ENCODE peak calls at places on chromosomes 1 and 21, in ten cellular contexts. One of them, this sample, is unnamed.

GRCh38 chr21:41451753-41452676 is 26.0 kb downstream of the MX1 start:
- DNase-seq in activated T-cell treated with anti-CD3 and anti-CD28 coated beads for 48 hours: no peak
- DNase-seq in activated naive CD4-positive, alpha-beta T cell: no peak
- DNase-seq in left cardiac atrium: no peak
- DNase-seq in CD4-positive, alpha-beta T cell: no peak
- DNase-seq in dermis blood vessel endothelial cell: no peak
- DNase-seq in cardiac muscle cell: no peak
- DNase-seq in OCI-LY7: peak
- DNase-seq in immature natural killer cell: no peak
- DNase-seq in T-helper 2 cell: no peak
- DNase-seq in this sample: no peak

GRCh38 chr1:153288634-153289275 is 24.0 kb downstream of the PGLYRP3 start:
- DNase-seq in left cardiac atrium: no peak
- DNase-seq in T-helper 2 cell: no peak
- DNase-seq in CD4-positive, alpha-beta T cell: no peak
- DNase-seq in activated naive CD4-positive, alpha-beta T cell: no peak
- DNase-seq in cardiac muscle cell: no peak
- DNase-seq in immature natural killer cell: no peak
- DNase-seq in dermis blood vessel endothelial cell: peak
- DNase-seq in activated T-cell treated with anti-CD3 and anti-CD28 coated beads for 48 hours: peak
- DNase-seq in OCI-LY7: peak
- DNase-seq in this sample: no peak

GRCh38 chr1:247453256-247453655 is 4.6 kb downstream of the OR2B11 start:
- DNase-seq in CD4-positive, alpha-beta T cell: no peak
- DNase-seq in left cardiac atrium: no peak
- DNase-seq in dermis blood vessel endothelial cell: no peak
- DNase-seq in T-helper 2 cell: no peak
- DNase-seq in cardiac muscle cell: no peak
- DNase-seq in activated naive CD4-positive, alpha-beta T cell: no peak
- DNase-seq in activated T-cell treated with anti-CD3 and anti-CD28 coated beads for 48 hours: no peak
- DNase-seq in immature natural killer cell: no peak
- DNase-seq in OCI-LY7: no peak
- DNase-seq in this sample: no peak

GRCh38 chr1:8858112-8858668 is 20.3 kb downstream of the ENO1 start:
- DNase-seq in T-helper 2 cell: no peak
- DNase-seq in immature natural killer cell: peak
- DNase-seq in left cardiac atrium: no peak
- DNase-seq in OCI-LY7: no peak
- DNase-seq in cardiac muscle cell: peak
- DNase-seq in CD4-positive, alpha-beta T cell: no peak
- DNase-seq in activated naive CD4-positive, alpha-beta T cell: no peak
- DNase-seq in activated T-cell treated with anti-CD3 and anti-CD28 coated beads for 48 hours: no peak
- DNase-seq in dermis blood vessel endothelial cell: peak
- DNase-seq in this sample: peak

GRCh38 chr1:4171480-4172450 is 271.7 kb upstream of the C1orf174 start:
- DNase-seq in dermis blood vessel endothelial cell: no peak
- DNase-seq in activated T-cell treated with anti-CD3 and anti-CD28 coated beads for 48 hours: no peak
- DNase-seq in CD4-positive, alpha-beta T cell: no peak
- DNase-seq in left cardiac atrium: peak
- DNase-seq in T-helper 2 cell: no peak
- DNase-seq in cardiac muscle cell: no peak
- DNase-seq in immature natural killer cell: no peak
- DNase-seq in activated naive CD4-positive, alpha-beta T cell: no peak
- DNase-seq in OCI-LY7: no peak
- DNase-seq in this sample: no peak

GRCh38 chr1:62724430-62724829 is 36.2 kb upstream of the DOCK7 start:
- DNase-seq in dermis blood vessel endothelial cell: no peak
- DNase-seq in activated T-cell treated with anti-CD3 and anti-CD28 coated beads for 48 hours: no peak
- DNase-seq in OCI-LY7: no peak
- DNase-seq in left cardiac atrium: no peak
- DNase-seq in activated naive CD4-positive, alpha-beta T cell: no peak
- DNase-seq in T-helper 2 cell: no peak
- DNase-seq in cardiac muscle cell: no peak
- DNase-seq in immature natural killer cell: no peak
- DNase-seq in CD4-positive, alpha-beta T cell: no peak
- DNase-seq in this sample: no peak

GRCh38 chr1:101295212-101295611 is 58.4 kb downstream of the S1PR1 start:
- DNase-seq in activated naive CD4-positive, alpha-beta T cell: no peak
- DNase-seq in cardiac muscle cell: no peak
- DNase-seq in left cardiac atrium: no peak
- DNase-seq in CD4-positive, alpha-beta T cell: no peak
- DNase-seq in dermis blood vessel endothelial cell: no peak
- DNase-seq in OCI-LY7: no peak
- DNase-seq in immature natural killer cell: no peak
- DNase-seq in T-helper 2 cell: no peak
- DNase-seq in activated T-cell treated with anti-CD3 and anti-CD28 coated beads for 48 hours: no peak
- DNase-seq in this sample: no peak

GRCh38 chr21:43188712-43189151 is 19.9 kb downstream of the CRYAA start:
- DNase-seq in left cardiac atrium: peak
- DNase-seq in dermis blood vessel endothelial cell: no peak
- DNase-seq in T-helper 2 cell: no peak
- DNase-seq in CD4-positive, alpha-beta T cell: no peak
- DNase-seq in OCI-LY7: peak
- DNase-seq in immature natural killer cell: no peak
- DNase-seq in cardiac muscle cell: no peak
- DNase-seq in activated T-cell treated with anti-CD3 and anti-CD28 coated beads for 48 hours: no peak
- DNase-seq in activated naive CD4-positive, alpha-beta T cell: no peak
- DNase-seq in this sample: no peak

GRCh38 chr1:229815076-229815475 is 189.0 kb downstream of the URB2 start:
- DNase-seq in T-helper 2 cell: no peak
- DNase-seq in OCI-LY7: no peak
- DNase-seq in activated T-cell treated with anti-CD3 and anti-CD28 coated beads for 48 hours: no peak
- DNase-seq in CD4-positive, alpha-beta T cell: no peak
- DNase-seq in dermis blood vessel endothelial cell: no peak
- DNase-seq in left cardiac atrium: no peak
- DNase-seq in activated naive CD4-positive, alpha-beta T cell: no peak
- DNase-seq in cardiac muscle cell: no peak
- DNase-seq in immature natural killer cell: no peak
- DNase-seq in this sample: no peak

GRCh38 chr1:67618285-67619018 is 66.5 kb upstream of the GADD45A start:
- DNase-seq in activated naive CD4-positive, alpha-beta T cell: no peak
- DNase-seq in cardiac muscle cell: no peak
- DNase-seq in T-helper 2 cell: no peak
- DNase-seq in OCI-LY7: no peak
- DNase-seq in left cardiac atrium: peak
- DNase-seq in dermis blood vessel endothelial cell: peak
- DNase-seq in immature natural killer cell: no peak
- DNase-seq in activated T-cell treated with anti-CD3 and anti-CD28 coated beads for 48 hours: no peak
- DNase-seq in CD4-positive, alpha-beta T cell: no peak
- DNase-seq in this sample: peak

GRCh38 chr1:46341222-46342083 is 846 bp downstream of the NSUN4 start:
- DNase-seq in T-helper 2 cell: no peak
- DNase-seq in cardiac muscle cell: no peak
- DNase-seq in CD4-positive, alpha-beta T cell: no peak
- DNase-seq in left cardiac atrium: peak
- DNase-seq in dermis blood vessel endothelial cell: no peak
- DNase-seq in activated T-cell treated with anti-CD3 and anti-CD28 coated beads for 48 hours: no peak
- DNase-seq in OCI-LY7: no peak
- DNase-seq in activated naive CD4-positive, alpha-beta T cell: no peak
- DNase-seq in immature natural killer cell: no peak
- DNase-seq in this sample: no peak

GRCh38 chr1:21534674-21535378 is 25.6 kb downstream of the ALPL start:
- DNase-seq in OCI-LY7: peak
- DNase-seq in T-helper 2 cell: no peak
- DNase-seq in left cardiac atrium: no peak
- DNase-seq in CD4-positive, alpha-beta T cell: no peak
- DNase-seq in immature natural killer cell: no peak
- DNase-seq in activated T-cell treated with anti-CD3 and anti-CD28 coated beads for 48 hours: no peak
- DNase-seq in dermis blood vessel endothelial cell: peak
- DNase-seq in cardiac muscle cell: peak
- DNase-seq in activated naive CD4-positive, alpha-beta T cell: no peak
- DNase-seq in this sample: peak

GRCh38 chr1:181791721-181792120 is 269.8 kb downstream of the ZNF648 start:
- DNase-seq in left cardiac atrium: no peak
- DNase-seq in cardiac muscle cell: no peak
- DNase-seq in immature natural killer cell: no peak
- DNase-seq in activated T-cell treated with anti-CD3 and anti-CD28 coated beads for 48 hours: no peak
- DNase-seq in dermis blood vessel endothelial cell: no peak
- DNase-seq in OCI-LY7: no peak
- DNase-seq in activated naive CD4-positive, alpha-beta T cell: no peak
- DNase-seq in CD4-positive, alpha-beta T cell: no peak
- DNase-seq in T-helper 2 cell: no peak
- DNase-seq in this sample: no peak

GRCh38 chr1:45272943-45273342 is 53.8 kb upstream of the HPDL start:
- DNase-seq in cardiac muscle cell: no peak
- DNase-seq in activated naive CD4-positive, alpha-beta T cell: no peak
- DNase-seq in CD4-positive, alpha-beta T cell: no peak
- DNase-seq in immature natural killer cell: no peak
- DNase-seq in activated T-cell treated with anti-CD3 and anti-CD28 coated beads for 48 hours: no peak
- DNase-seq in T-helper 2 cell: no peak
- DNase-seq in dermis blood vessel endothelial cell: peak
- DNase-seq in OCI-LY7: no peak
- DNase-seq in left cardiac atrium: no peak
- DNase-seq in this sample: peak

GRCh38 chr1:74714429-74715362 is 18.2 kb downstream of the CRYZ start:
- DNase-seq in CD4-positive, alpha-beta T cell: no peak
- DNase-seq in cardiac muscle cell: no peak
- DNase-seq in T-helper 2 cell: no peak
- DNase-seq in activated T-cell treated with anti-CD3 and anti-CD28 coated beads for 48 hours: no peak
- DNase-seq in activated naive CD4-positive, alpha-beta T cell: no peak
- DNase-seq in dermis blood vessel endothelial cell: no peak
- DNase-seq in left cardiac atrium: no peak
- DNase-seq in immature natural killer cell: no peak
- DNase-seq in OCI-LY7: no peak
- DNase-seq in this sample: peak

GRCh38 chr1:168957818-168958217 is 148.7 kb upstream of the ATP1B1 start:
- DNase-seq in OCI-LY7: no peak
- DNase-seq in immature natural killer cell: no peak
- DNase-seq in activated naive CD4-positive, alpha-beta T cell: no peak
- DNase-seq in activated T-cell treated with anti-CD3 and anti-CD28 coated beads for 48 hours: no peak
- DNase-seq in cardiac muscle cell: no peak
- DNase-seq in left cardiac atrium: no peak
- DNase-seq in CD4-positive, alpha-beta T cell: no peak
- DNase-seq in dermis blood vessel endothelial cell: no peak
- DNase-seq in T-helper 2 cell: no peak
- DNase-seq in this sample: no peak

GRCh38 chr21:29696947-29697346 is 242.8 kb downstream of the GRIK1 start:
- DNase-seq in T-helper 2 cell: no peak
- DNase-seq in activated T-cell treated with anti-CD3 and anti-CD28 coated beads for 48 hours: no peak
- DNase-seq in cardiac muscle cell: no peak
- DNase-seq in left cardiac atrium: no peak
- DNase-seq in immature natural killer cell: no peak
- DNase-seq in CD4-positive, alpha-beta T cell: no peak
- DNase-seq in OCI-LY7: no peak
- DNase-seq in dermis blood vessel endothelial cell: no peak
- DNase-seq in activated naive CD4-positive, alpha-beta T cell: no peak
- DNase-seq in this sample: peak

GRCh38 chr1:155910621-155911121 is 478 bp downstream of the RIT1 start:
- DNase-seq in activated T-cell treated with anti-CD3 and anti-CD28 coated beads for 48 hours: no peak
- DNase-seq in dermis blood vessel endothelial cell: peak
- DNase-seq in left cardiac atrium: no peak
- DNase-seq in CD4-positive, alpha-beta T cell: no peak
- DNase-seq in T-helper 2 cell: no peak
- DNase-seq in OCI-LY7: peak
- DNase-seq in activated naive CD4-positive, alpha-beta T cell: no peak
- DNase-seq in cardiac muscle cell: peak
- DNase-seq in immature natural killer cell: peak
- DNase-seq in this sample: peak

GRCh38 chr1:27033059-27033746 is 20.6 kb upstream of the TENT5B start:
- DNase-seq in immature natural killer cell: no peak
- DNase-seq in CD4-positive, alpha-beta T cell: no peak
- DNase-seq in OCI-LY7: no peak
- DNase-seq in T-helper 2 cell: no peak
- DNase-seq in activated T-cell treated with anti-CD3 and anti-CD28 coated beads for 48 hours: no peak
- DNase-seq in dermis blood vessel endothelial cell: no peak
- DNase-seq in left cardiac atrium: no peak
- DNase-seq in cardiac muscle cell: no peak
- DNase-seq in activated naive CD4-positive, alpha-beta T cell: no peak
- DNase-seq in this sample: no peak

GRCh38 chr1:8201331-8201861 is 116.5 kb upstream of the SLC45A1 start:
- DNase-seq in left cardiac atrium: no peak
- DNase-seq in activated naive CD4-positive, alpha-beta T cell: no peak
- DNase-seq in dermis blood vessel endothelial cell: no peak
- DNase-seq in activated T-cell treated with anti-CD3 and anti-CD28 coated beads for 48 hours: no peak
- DNase-seq in CD4-positive, alpha-beta T cell: no peak
- DNase-seq in immature natural killer cell: no peak
- DNase-seq in OCI-LY7: no peak
- DNase-seq in cardiac muscle cell: no peak
- DNase-seq in T-helper 2 cell: no peak
- DNase-seq in this sample: peak

GRCh38 chr1:236760986-236761385 is 34.1 kb upstream of the MTR start:
- DNase-seq in activated T-cell treated with anti-CD3 and anti-CD28 coated beads for 48 hours: no peak
- DNase-seq in OCI-LY7: no peak
- DNase-seq in dermis blood vessel endothelial cell: no peak
- DNase-seq in CD4-positive, alpha-beta T cell: no peak
- DNase-seq in left cardiac atrium: no peak
- DNase-seq in T-helper 2 cell: no peak
- DNase-seq in activated naive CD4-positive, alpha-beta T cell: no peak
- DNase-seq in immature natural killer cell: no peak
- DNase-seq in cardiac muscle cell: no peak
- DNase-seq in this sample: no peak

GRCh38 chr1:181094813-181095212 is 6.3 kb downstream of the IER5 start:
- DNase-seq in dermis blood vessel endothelial cell: peak
- DNase-seq in cardiac muscle cell: peak
- DNase-seq in activated T-cell treated with anti-CD3 and anti-CD28 coated beads for 48 hours: no peak
- DNase-seq in left cardiac atrium: no peak
- DNase-seq in activated naive CD4-positive, alpha-beta T cell: no peak
- DNase-seq in OCI-LY7: no peak
- DNase-seq in CD4-positive, alpha-beta T cell: no peak
- DNase-seq in T-helper 2 cell: no peak
- DNase-seq in immature natural killer cell: no peak
- DNase-seq in this sample: peak

GRCh38 chr1:47411441-47411840 is 4.6 kb upstream of the FOXE3 start:
- DNase-seq in cardiac muscle cell: no peak
- DNase-seq in left cardiac atrium: no peak
- DNase-seq in dermis blood vessel endothelial cell: no peak
- DNase-seq in immature natural killer cell: no peak
- DNase-seq in T-helper 2 cell: no peak
- DNase-seq in OCI-LY7: no peak
- DNase-seq in activated T-cell treated with anti-CD3 and anti-CD28 coated beads for 48 hours: no peak
- DNase-seq in activated naive CD4-positive, alpha-beta T cell: no peak
- DNase-seq in CD4-positive, alpha-beta T cell: no peak
- DNase-seq in this sample: peak

GRCh38 chr1:105793541-105794146 is 1262.8 kb upstream of the PRMT6 start:
- DNase-seq in activated naive CD4-positive, alpha-beta T cell: no peak
- DNase-seq in dermis blood vessel endothelial cell: peak
- DNase-seq in CD4-positive, alpha-beta T cell: no peak
- DNase-seq in T-helper 2 cell: no peak
- DNase-seq in immature natural killer cell: no peak
- DNase-seq in OCI-LY7: peak
- DNase-seq in activated T-cell treated with anti-CD3 and anti-CD28 coated beads for 48 hours: no peak
- DNase-seq in left cardiac atrium: no peak
- DNase-seq in cardiac muscle cell: peak
- DNase-seq in this sample: no peak

GRCh38 chr1:220336391-220337065 is 64.3 kb upstream of the RAB3GAP2 start:
- DNase-seq in immature natural killer cell: no peak
- DNase-seq in T-helper 2 cell: no peak
- DNase-seq in dermis blood vessel endothelial cell: no peak
- DNase-seq in cardiac muscle cell: no peak
- DNase-seq in CD4-positive, alpha-beta T cell: no peak
- DNase-seq in OCI-LY7: no peak
- DNase-seq in activated naive CD4-positive, alpha-beta T cell: no peak
- DNase-seq in activated T-cell treated with anti-CD3 and anti-CD28 coated beads for 48 hours: no peak
- DNase-seq in left cardiac atrium: no peak
- DNase-seq in this sample: no peak

GRCh38 chr1:240247899-240248298 is 156.2 kb downstream of the FMN2 start:
- DNase-seq in activated T-cell treated with anti-CD3 and anti-CD28 coated beads for 48 hours: no peak
- DNase-seq in OCI-LY7: no peak
- DNase-seq in dermis blood vessel endothelial cell: no peak
- DNase-seq in cardiac muscle cell: no peak
- DNase-seq in T-helper 2 cell: no peak
- DNase-seq in left cardiac atrium: no peak
- DNase-seq in immature natural killer cell: no peak
- DNase-seq in activated naive CD4-positive, alpha-beta T cell: no peak
- DNase-seq in CD4-positive, alpha-beta T cell: no peak
- DNase-seq in this sample: no peak

GRCh38 chr1:200905411-200906052 is 10.8 kb downstream of the INAVA start:
- DNase-seq in CD4-positive, alpha-beta T cell: no peak
- DNase-seq in dermis blood vessel endothelial cell: no peak
- DNase-seq in OCI-LY7: no peak
- DNase-seq in activated T-cell treated with anti-CD3 and anti-CD28 coated beads for 48 hours: no peak
- DNase-seq in left cardiac atrium: no peak
- DNase-seq in activated naive CD4-positive, alpha-beta T cell: no peak
- DNase-seq in cardiac muscle cell: no peak
- DNase-seq in T-helper 2 cell: no peak
- DNase-seq in immature natural killer cell: peak
- DNase-seq in this sample: no peak

GRCh38 chr1:86854352-86854751 is 59.6 kb downstream of the SELENOF start:
- DNase-seq in dermis blood vessel endothelial cell: no peak
- DNase-seq in activated naive CD4-positive, alpha-beta T cell: no peak
- DNase-seq in left cardiac atrium: no peak
- DNase-seq in T-helper 2 cell: no peak
- DNase-seq in activated T-cell treated with anti-CD3 and anti-CD28 coated beads for 48 hours: no peak
- DNase-seq in cardiac muscle cell: no peak
- DNase-seq in CD4-positive, alpha-beta T cell: no peak
- DNase-seq in OCI-LY7: no peak
- DNase-seq in immature natural killer cell: no peak
- DNase-seq in this sample: no peak

This sample was measured in IMR-90.